ENCODE peak calls at places on chromosome 1, in six cellular contexts. N is H9, I is H1, Z is IMR-90, Y is mesenchymal stem cell, A is trophoblast cell. H is an unnamed sample.

GRCh38 chr1:93338426-93338825 is 7.3 kb upstream of the DR1 start:
- DNase-seq in N (no peak), I (no peak), Z (peak), Y (peak), A (peak), H (no peak)

GRCh38 chr1:53409695-53410094 is 49.5 kb upstream of the DMRTB1 start:
- DNase-seq in N (no peak), I (no peak), Z (no peak), Y (no peak), A (no peak), H (no peak)

GRCh38 chr1:112141923-112142322 is 152.5 kb upstream of the KCND3 start:
- DNase-seq in N (no peak), I (no peak), Z (no peak), Y (no peak), A (no peak), H (no peak)

GRCh38 chr1:229440821-229441537 is 7.1 kb upstream of the ACTA1 start:
- DNase-seq in N (no peak), I (no peak), Z (peak), Y (peak), A (no peak), H (no peak)

GRCh38 chr1:202029171-202029665 is 18.8 kb downstream of the ELF3 start:
- DNase-seq in N (no peak), I (no peak), Z (peak), Y (peak), A (no peak), H (no peak)

GRCh38 chr1:117612517-117613248 is 6.8 kb downstream of the TENT5C start:
- DNase-seq in N (peak), I (no peak), Z (peak), Y (peak), A (peak), H (no peak)

GRCh38 chr1:116574581-116575291 is 3.9 kb upstream of the CD58 start:
- DNase-seq in N (no peak), I (no peak), Z (peak), Y (peak), A (peak), H (peak)

GRCh38 chr1:221419513-221420088 is 322.3 kb downstream of the DUSP10 start:
- DNase-seq in N (no peak), I (no peak), Z (peak), Y (peak), A (no peak), H (no peak)

GRCh38 chr1:114340906-114341698 is 169.9 kb downstream of the TRIM33 start:
- DNase-seq in N (no peak), I (no peak), Z (no peak), Y (no peak), A (no peak), H (no peak)

GRCh38 chr1:62530516-62531154 is 66.7 kb upstream of the ANGPTL3 start:
- DNase-seq in N (peak), I (peak), Z (peak), Y (peak), A (peak), H (peak)

GRCh38 chr1:19074361-19074901 is 118.0 kb upstream of the IFFO2 start:
- DNase-seq in N (no peak), I (no peak), Z (no peak), Y (no peak), A (no peak), H (no peak)

GRCh38 chr1:156706647-156707008 is 1.2 kb upstream of the CRABP2 start:
- DNase-seq in N (peak), I (no peak), Z (no peak), Y (peak), A (peak), H (peak)
- H2AFZ ChIP-seq in N (no peak), I (no peak), Z (peak), Y (no peak), A (no peak), H (peak)

GRCh38 chr1:22052115-22053017 is at the start of gene CDC42:
- DNase-seq in N (peak), I (peak), Z (peak), Y (peak), A (peak), H (peak)
- H3K4ac ChIP-seq in N (peak), I (peak), Z (peak), Y (peak), A (peak), H (no peak)

DNA sequence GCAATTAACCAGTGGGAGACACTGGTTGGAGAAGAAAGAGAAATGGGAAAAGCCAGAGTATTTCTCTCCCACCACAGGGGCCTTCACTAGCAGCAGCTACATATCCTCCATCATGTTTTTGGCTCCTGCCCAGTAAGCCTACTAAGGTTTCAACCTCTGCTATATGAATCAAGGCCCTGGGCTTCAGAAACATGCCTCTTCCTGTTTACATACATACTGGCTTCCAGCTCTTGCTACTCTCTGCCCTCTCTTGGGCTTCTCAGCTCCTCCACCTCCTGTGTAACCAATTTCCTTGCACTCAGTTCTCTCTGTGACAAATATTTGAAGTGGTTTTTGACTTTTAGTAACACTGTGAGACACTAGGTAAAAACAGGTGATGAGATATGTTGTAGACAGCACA is 80.8 kb downstream of the LRRC7 start:
- DNase-seq in N (no peak), I (no peak), Z (peak), Y (peak), A (no peak), H (no peak)
- H2AFZ ChIP-seq in N (no peak), I (peak), Z (no peak), Y (peak), A (peak), H (peak)

DNA sequence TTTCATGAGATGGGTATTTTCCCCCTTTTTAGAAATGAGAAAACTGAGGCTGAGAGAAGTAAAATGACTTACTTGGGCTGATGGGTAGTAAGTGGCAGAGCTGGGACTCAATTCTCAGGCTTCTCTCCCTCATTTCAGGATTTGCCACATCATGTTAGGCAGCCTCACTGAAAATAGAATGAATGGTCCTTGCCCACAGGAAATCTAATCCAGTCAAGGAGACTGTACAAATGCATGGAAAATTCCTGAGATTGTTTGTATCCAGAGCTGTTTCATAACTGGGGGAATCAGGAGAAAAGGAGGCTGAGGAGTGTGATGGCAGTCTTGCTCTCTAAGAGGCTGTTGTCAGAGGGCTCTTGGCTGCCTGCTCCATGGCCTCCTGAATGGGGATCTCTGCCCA is 141.9 kb upstream of the TNR start:
- DNase-seq in N (no peak), I (no peak), Z (peak), Y (peak), A (no peak), H (no peak)
- H3K4ac ChIP-seq in N (no peak), I (no peak), Z (peak), Y (no peak), A (no peak), H (no peak)

DNA sequence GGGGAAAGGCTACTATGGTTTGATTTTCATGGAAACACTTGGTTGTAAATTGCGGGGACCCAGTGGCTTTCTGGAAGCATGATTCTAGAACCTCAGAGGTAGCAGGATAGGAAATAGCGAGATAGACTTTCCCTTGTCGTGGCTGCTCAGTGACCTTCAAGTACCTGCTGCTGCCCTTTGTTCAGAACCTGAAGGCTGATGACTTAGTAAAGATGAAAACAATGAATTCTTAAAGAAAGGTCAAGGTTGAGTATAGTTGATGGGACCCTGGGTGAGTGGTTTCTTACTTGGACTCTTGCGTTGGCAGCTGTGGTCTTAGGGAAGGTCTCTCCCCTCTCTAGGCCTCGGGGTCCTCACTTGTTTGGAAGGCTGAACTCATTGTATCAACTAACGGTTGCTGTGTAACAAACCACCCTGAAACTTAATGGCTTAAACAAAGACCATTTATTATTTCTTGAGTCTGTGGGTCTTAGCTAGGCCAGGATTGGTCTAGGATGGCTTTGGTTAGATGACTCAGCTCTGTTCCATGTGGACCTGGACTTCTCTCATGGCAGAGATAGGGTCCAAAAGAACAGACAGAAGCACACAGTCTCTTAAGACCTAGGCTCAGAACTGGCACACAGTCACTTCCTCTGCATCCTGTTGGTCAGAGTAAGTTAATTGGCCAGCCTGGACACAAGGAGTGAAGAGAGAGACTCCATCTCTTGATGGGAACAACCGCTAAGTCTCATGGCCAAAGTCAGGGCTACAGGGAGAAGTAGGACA is 89.2 kb upstream of the SELENON start:
- DNase-seq in N (no peak), I (no peak), Z (peak), Y (peak), A (no peak), H (no peak)
- H2AFZ ChIP-seq in N (no peak), I (no peak), Z (peak), Y (no peak), A (no peak), H (no peak)

H was measured in neuronal stem cell.